ENCODE peak calls at places on chromosomes 11 and 22, in ten cellular contexts. X, J, T, I, B, N, Q, S, V and M are unnamed samples. For H3K9me3, the result is how much of the 10 kb centered on the place peaks cover.

GRCh38 chr22:29141078-29141688 is 64.5 kb upstream of the EMID1 start:
- DNase-seq in X (no peak), J (no peak), T (no peak), I (no peak), B (no peak), N (no peak), Q (no peak), S (no peak), V (no peak), M (no peak)

GRCh38 chr22:28254396-28254795 is 335.3 kb upstream of the PITPNB start:
- DNase-seq in X (no peak), J (no peak), T (no peak), I (no peak), B (no peak), N (no peak), Q (no peak), S (no peak), V (no peak), M (no peak)

GRCh38 chr11:124656759-124657627 is 16.5 kb downstream of the SIAE start:
- DNase-seq in X (no peak), J (no peak), T (no peak), I (peak), B (no peak), N (no peak), Q (peak), S (peak), V (no peak), M (no peak)

GRCh38 chr11:124890701-124891389 is 6.8 kb downstream of the ROBO4 start:
- DNase-seq in X (no peak), J (no peak), T (no peak), I (no peak), B (no peak), N (no peak), Q (no peak), S (no peak), V (peak), M (no peak)

GRCh38 chr22:40665312-40665711 is 14.0 kb upstream of the MCHR1 start:
- DNase-seq in X (no peak), J (peak), T (no peak), I (no peak), B (no peak), N (no peak), Q (peak), S (peak), V (peak), M (no peak)

GRCh38 chr11:83641511-83641910 is 355.3 kb upstream of the CCDC90B start:
- DNase-seq in X (no peak), J (peak), T (no peak), I (peak), B (no peak), N (peak), Q (peak), S (peak), V (peak), M (no peak)

GRCh38 chr11:124069429-124070401 is 28.6 kb upstream of the OR10G7 start:
- DNase-seq in X (peak), J (peak), T (peak), I (peak), B (peak), N (peak), Q (peak), S (peak), V (no peak), M (no peak)

GRCh38 chr11:125591659-125592304 is 870 bp upstream of the STT3A start:
- DNase-seq in X (peak), J (peak), T (no peak), I (no peak), B (peak), N (peak), Q (peak), S (no peak), V (peak), M (peak)

GRCh38 chr22:44389926-44390925 is 77.5 kb upstream of the SHISAL1 start:
- DNase-seq in X (no peak), J (no peak), T (no peak), I (peak), B (peak), N (no peak), Q (no peak), S (no peak), V (peak), M (no peak)

GRCh38 chr11:14306481-14306880 is 52.5 kb downstream of the RRAS2 start:
- DNase-seq in X (no peak), J (no peak), T (no peak), I (no peak), B (no peak), N (no peak), Q (no peak), S (no peak), V (no peak), M (no peak)

GRCh38 chr11:87597696-87598095 is 560.0 kb downstream of the TMEM135 start:
- DNase-seq in X (no peak), J (no peak), T (no peak), I (no peak), B (no peak), N (no peak), Q (no peak), S (no peak), V (no peak), M (no peak)

GRCh38 chr11:64518928-64519327 is 72.1 kb upstream of the SLC22A12 start:
- DNase-seq in X (no peak), J (no peak), T (no peak), I (no peak), B (no peak), N (no peak), Q (no peak), S (no peak), V (no peak), M (no peak)

GRCh38 chr22:46734830-46735453 is 3.1 kb downstream of the CERK start:
- DNase-seq in X (peak), J (no peak), T (no peak), I (no peak), B (no peak), N (peak), Q (no peak), S (no peak), V (no peak), M (peak)

GRCh38 chr11:86247608-86248007 is 3.1 kb downstream of the EED start:
- DNase-seq in X (no peak), J (no peak), T (no peak), I (no peak), B (no peak), N (no peak), Q (no peak), S (no peak), V (no peak), M (no peak)

GRCh38 chr22:35642305-35642741 is 5.9 kb upstream of the APOL6 start:
- DNase-seq in X (no peak), J (no peak), T (no peak), I (no peak), B (no peak), N (peak), Q (peak), S (peak), V (peak), M (no peak)

GRCh38 chr22:25048659-25049657 is 96.4 kb downstream of the KIAA1671 start:
- DNase-seq in X (peak), J (peak), T (peak), I (peak), B (peak), N (peak), Q (peak), S (peak), V (no peak), M (peak)

GRCh38 chr11:65215441-65216076 is 33.8 kb downstream of the CAPN1 start:
- DNase-seq in X (peak), J (no peak), T (no peak), I (peak), B (no peak), N (no peak), Q (no peak), S (no peak), V (no peak), M (no peak)

GRCh38 chr11:113184498-113184897 is 129.9 kb upstream of the TTC12 start:
- DNase-seq in X (no peak), J (no peak), T (no peak), I (no peak), B (no peak), N (peak), Q (peak), S (peak), V (no peak), M (no peak)

GRCh38 chr22:39462443-39463147 is 5.8 kb downstream of the MGAT3 start:
- DNase-seq in X (no peak), J (peak), T (no peak), I (peak), B (peak), N (peak), Q (no peak), S (no peak), V (no peak), M (no peak)

GRCh38 chr11:94826415-94826814 is 58.3 kb downstream of the AMOTL1 start:
- DNase-seq in X (no peak), J (no peak), T (no peak), I (peak), B (no peak), N (no peak), Q (no peak), S (no peak), V (no peak), M (no peak)

GRCh38 chr11:27991731-27992130 is 116.2 kb downstream of the KIF18A start:
- DNase-seq in X (no peak), J (no peak), T (no peak), I (no peak), B (no peak), N (no peak), Q (peak), S (peak), V (no peak), M (no peak)

GRCh38 chr11:67295846-67296245 is 6.7 kb downstream of the ANKRD13D start:
- DNase-seq in X (no peak), J (no peak), T (no peak), I (no peak), B (no peak), N (no peak), Q (peak), S (no peak), V (no peak), M (no peak)

GRCh38 chr22:37206841-37207821 is 5.1 kb downstream of the SSTR3 start:
- DNase-seq in X (peak), J (no peak), T (no peak), I (no peak), B (peak), N (no peak), Q (no peak), S (no peak), V (peak), M (peak)

GRCh38 chr11:47552086-47552580 is 799 bp downstream of the CELF1 start:
- DNase-seq in X (no peak), J (no peak), T (no peak), I (peak), B (peak), N (peak), Q (peak), S (peak), V (peak), M (no peak)

GRCh38 chr22:45120931-45121330 is 42.8 kb upstream of the NUP50 start:
- DNase-seq in X (no peak), J (no peak), T (no peak), I (no peak), B (no peak), N (no peak), Q (no peak), S (no peak), V (no peak), M (no peak)

GRCh38 chr11:57277845-57278720 is 41.0 kb upstream of the APLNR start:
- DNase-seq in X (no peak), J (peak), T (peak), I (peak), B (peak), N (peak), Q (peak), S (peak), V (peak), M (no peak)

GRCh38 chr11:35927067-35927466 is 16.8 kb upstream of the LDLRAD3 start:
- DNase-seq in X (no peak), J (no peak), T (no peak), I (peak), B (no peak), N (no peak), Q (no peak), S (no peak), V (no peak), M (no peak)

GRCh38 chr11:73087730-73088129 is 54.4 kb downstream of the FCHSD2 start:
- DNase-seq in X (no peak), J (no peak), T (no peak), I (no peak), B (no peak), N (no peak), Q (peak), S (peak), V (no peak), M (no peak)

GRCh38 chr11:79616392-79616831 is 175.6 kb upstream of the TENM4 start:
- DNase-seq in X (no peak), J (no peak), T (no peak), I (no peak), B (no peak), N (peak), Q (no peak), S (no peak), V (no peak), M (no peak)

GRCh38 chr11:30346068-30346688 is 23.3 kb downstream of the ARL14EP start:
- DNase-seq in X (no peak), J (no peak), T (peak), I (no peak), B (no peak), N (peak), Q (peak), S (peak), V (no peak), M (no peak)

GRCh38 chr11:71165771-71166170 is 86.6 kb downstream of the SHANK2 start:
- DNase-seq in X (no peak), J (no peak), T (no peak), I (peak), B (peak), N (no peak), Q (no peak), S (no peak), V (peak), M (no peak)

GRCh38 chr22:31575190-31575589 is 78.9 kb downstream of the SFI1 start:
- DNase-seq in X (no peak), J (no peak), T (no peak), I (no peak), B (no peak), N (no peak), Q (no peak), S (no peak), V (no peak), M (no peak)

GRCh38 chr11:61488651-61489291 is 19.8 kb upstream of the LRRC10B start:
- DNase-seq in X (no peak), J (peak), T (no peak), I (peak), B (peak), N (peak), Q (peak), S (peak), V (no peak), M (no peak)

GRCh38 chr11:22510010-22510409 is 115.6 kb downstream of the FANCF start:
- DNase-seq in X (no peak), J (no peak), T (no peak), I (no peak), B (no peak), N (no peak), Q (no peak), S (no peak), V (no peak), M (no peak)

GRCh38 chr22:48650323-48651035 is 1177.2 kb downstream of the BRD1 start:
- DNase-seq in X (no peak), J (no peak), T (no peak), I (no peak), B (no peak), N (no peak), Q (no peak), S (no peak), V (no peak), M (no peak)
- H3K9me3 ChIP-seq in X (under half), J (under half), T (under half), I (under half), B (under half), N (under half), Q (under half), S (under half), V (under half), M (under half)

GRCh38 chr11:133362156-133362555 is 170.1 kb downstream of the OPCML start:
- DNase-seq in X (no peak), J (no peak), T (no peak), I (no peak), B (no peak), N (no peak), Q (no peak), S (no peak), V (no peak), M (no peak)

GRCh38 chr11:133366088-133366487 is 166.2 kb downstream of the OPCML start:
- DNase-seq in X (no peak), J (no peak), T (no peak), I (no peak), B (no peak), N (no peak), Q (no peak), S (no peak), V (no peak), M (no peak)

GRCh38 chr11:133361689-133361994 is 170.7 kb downstream of the OPCML start:
- DNase-seq in X (no peak), J (no peak), T (no peak), I (no peak), B (no peak), N (no peak), Q (no peak), S (no peak), V (no peak), M (no peak)

GRCh38 chr11:133360860-133361688 is 171.2 kb downstream of the OPCML start:
- DNase-seq in X (no peak), J (no peak), T (no peak), I (no peak), B (no peak), N (no peak), Q (no peak), S (no peak), V (no peak), M (no peak)

DNA sequence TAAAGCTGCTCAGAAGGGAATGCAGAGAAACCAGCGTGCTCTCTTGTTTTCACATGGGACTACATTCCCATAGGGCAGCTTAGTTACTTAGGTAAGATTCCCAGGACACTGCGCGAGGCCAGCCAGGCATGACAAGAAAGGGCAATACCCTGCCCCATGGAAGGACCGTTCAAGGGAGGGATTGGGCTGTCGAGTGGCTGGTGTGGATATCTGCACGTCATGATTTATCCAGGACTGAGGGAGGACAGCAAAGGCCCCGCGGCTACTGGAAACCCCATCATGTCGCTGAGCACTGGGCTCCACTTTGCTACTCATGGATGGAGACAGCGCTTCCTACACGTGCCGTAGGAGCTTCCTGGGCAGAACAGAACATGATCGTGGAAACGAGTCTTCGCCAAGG is 169.4 kb downstream of the OPCML start:
- DNase-seq in X (no peak), J (no peak), T (no peak), I (no peak), B (no peak), N (no peak), Q (no peak), S (no peak), V (no peak), M (no peak)
- H3K9me3 ChIP-seq in X (under half), J (under half), T (under half), I (under half), B (under half), N (under half), Q (under half), S (under half), V (under half), M (under half)

GRCh38 chr22:48899523-48900326 is 927.9 kb downstream of the BRD1 start:
- DNase-seq in X (peak), J (no peak), T (no peak), I (no peak), B (no peak), N (no peak), Q (no peak), S (no peak), V (peak), M (no peak)

GRCh38 chr22:48900327-48900597 is 927.4 kb downstream of the BRD1 start:
- DNase-seq in X (peak), J (no peak), T (no peak), I (no peak), B (no peak), N (no peak), Q (no peak), S (no peak), V (no peak), M (no peak)

GRCh38 chr22:48897959-48898358 is 929.7 kb downstream of the BRD1 start:
- DNase-seq in X (peak), J (no peak), T (no peak), I (no peak), B (no peak), N (no peak), Q (no peak), S (no peak), V (peak), M (no peak)

GRCh38 chr22:48897638-48897954 is 930.1 kb downstream of the BRD1 start:
- DNase-seq in X (no peak), J (no peak), T (no peak), I (no peak), B (no peak), N (no peak), Q (no peak), S (no peak), V (peak), M (no peak)

GRCh38 chr22:48898524-48899377 is 928.9 kb downstream of the BRD1 start:
- DNase-seq in X (peak), J (no peak), T (no peak), I (no peak), B (no peak), N (no peak), Q (no peak), S (no peak), V (no peak), M (no peak)
- H3K9me3 ChIP-seq in X (under half), J (under half), T (under half), I (under half), B (under half), N (under half), Q (under half), S (under half), V (under half), M (under half)

DNA sequence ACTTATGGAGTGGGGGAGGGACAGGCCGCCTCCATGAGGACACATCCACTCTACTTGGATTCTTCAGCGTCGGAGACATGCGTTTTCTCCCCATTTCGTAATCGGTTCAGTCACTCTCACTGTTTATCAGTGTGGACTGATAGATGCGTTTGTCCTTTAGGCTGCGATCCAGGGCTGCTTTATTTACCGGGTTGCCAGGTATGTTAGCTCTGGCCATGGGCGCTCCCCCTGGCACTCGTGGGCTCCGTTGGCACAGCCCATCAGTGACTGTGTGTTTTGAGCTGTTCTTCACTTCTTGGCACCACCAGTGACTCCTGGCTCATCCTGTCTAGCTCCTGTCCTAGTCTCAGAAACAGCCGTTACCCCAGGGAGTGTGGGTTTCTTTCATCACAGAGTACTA is 1203.3 kb downstream of the BRD1 start:
- DNase-seq in X (no peak), J (no peak), T (no peak), I (no peak), B (no peak), N (no peak), Q (no peak), S (no peak), V (no peak), M (no peak)
- H3K9me3 ChIP-seq in X (under half), J (under half), T (under half), I (under half), B (under half), N (under half), Q (under half), S (under half), V (under half), M (under half)

GRCh38 chr22:49188591-49188990 is 639.1 kb downstream of the BRD1 start:
- DNase-seq in X (no peak), J (no peak), T (no peak), I (no peak), B (peak), N (no peak), Q (no peak), S (no peak), V (no peak), M (no peak)

GRCh38 chr22:49191506-49191980 is 636.1 kb downstream of the BRD1 start:
- DNase-seq in X (no peak), J (no peak), T (no peak), I (no peak), B (peak), N (no peak), Q (no peak), S (no peak), V (no peak), M (no peak)

GRCh38 chr22:49190816-49191505 is 636.7 kb downstream of the BRD1 start:
- DNase-seq in X (no peak), J (no peak), T (no peak), I (no peak), B (peak), N (no peak), Q (no peak), S (no peak), V (no peak), M (no peak)

GRCh38 chr22:49188091-49188490 is 639.6 kb downstream of the BRD1 start:
- DNase-seq in X (no peak), J (no peak), T (no peak), I (no peak), B (peak), N (no peak), Q (no peak), S (no peak), V (no peak), M (no peak)

GRCh38 chr22:49189871-49190270 is 637.8 kb downstream of the BRD1 start:
- DNase-seq in X (no peak), J (no peak), T (no peak), I (no peak), B (peak), N (no peak), Q (no peak), S (no peak), V (no peak), M (no peak)
- H3K9me3 ChIP-seq in X (under half), J (under half), T (under half), I (under half), B (under half), N (under half), Q (under half), S (under half), V (under half), M (under half)

DNA sequence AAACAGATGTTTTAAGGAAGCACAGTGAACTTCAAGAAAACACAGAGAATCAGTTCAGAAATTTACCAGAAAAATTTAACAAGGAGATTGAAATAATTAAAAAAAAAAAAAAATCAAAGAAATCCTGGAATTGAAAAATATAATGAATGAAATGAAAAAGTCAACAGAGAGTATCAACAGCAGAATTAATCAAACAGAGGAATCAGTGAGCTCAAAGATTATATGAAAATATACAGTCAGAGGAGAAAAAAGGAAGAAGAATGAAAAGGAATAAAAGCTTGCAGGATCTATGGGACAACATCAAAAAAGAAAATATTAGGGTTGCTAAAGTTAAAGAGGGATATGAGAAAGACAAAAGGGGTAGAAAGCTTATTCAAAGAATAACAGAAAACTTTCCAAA is 82.3 kb downstream of the XRRA1 start:
- DNase-seq in X (no peak), J (no peak), T (no peak), I (no peak), B (no peak), N (no peak), Q (no peak), S (no peak), V (no peak), M (no peak)
- H3K9me3 ChIP-seq in X (half or more), J (half or more), T (under half), I (half or more), B (half or more), N (under half), Q (under half), S (under half), V (under half), M (under half)